ENCODE peak calls at places on chromosomes 3 and 15, in nine cellular contexts. L, H, S, I, G, X, R, O and A are unnamed samples.
A peak's percentile ranks its signal among the peaks of the same experiment; 100 is the strongest.

GRCh38 chr3:58366699-58367098 is 34.0 kb downstream of the PXK start:
- DNase-seq in L (no peak), H (no peak), S (no peak), I (no peak), G (peak; percentile 38), X (peak; percentile 45), R (no peak), O (no peak), A (no peak)

GRCh38 chr15:33086500-33087141 is 107.9 kb downstream of the FMN1 start:
- DNase-seq in L (no peak), H (no peak), S (no peak), I (no peak), G (peak; percentile 88), X (peak; percentile 77), R (no peak), O (peak; percentile 42), A (peak; percentile 13)

GRCh38 chr3:167691366-167691765 is 37.6 kb upstream of the WDR49 start:
- DNase-seq in L (no peak), H (no peak), S (no peak), I (no peak), G (no peak), X (no peak), R (no peak), O (no peak), A (peak; percentile 39)

GRCh38 chr3:124630994-124631393 is 99.3 kb upstream of the UMPS start:
- DNase-seq in L (no peak), H (no peak), S (no peak), I (no peak), G (no peak), X (no peak), R (no peak), O (no peak), A (no peak)

GRCh38 chr3:100206687-100207086 is 54.1 kb upstream of the TBC1D23 start:
- DNase-seq in L (no peak), H (no peak), S (no peak), I (no peak), G (no peak), X (no peak), R (no peak), O (no peak), A (no peak)

GRCh38 chr3:130085881-130086280 is 4.2 kb downstream of the ALG1L2 start:
- DNase-seq in L (no peak), H (no peak), S (no peak), I (no peak), G (no peak), X (no peak), R (no peak), O (no peak), A (no peak)

GRCh38 chr3:111152506-111152905 is 80.9 kb downstream of the NECTIN3 start:
- DNase-seq in L (no peak), H (no peak), S (peak; percentile 44), I (no peak), G (peak; percentile 19), X (no peak), R (no peak), O (no peak), A (no peak)

GRCh38 chr3:106425021-106425420 is 556.2 kb upstream of the CBLB start:
- DNase-seq in L (no peak), H (no peak), S (peak; percentile 64), I (no peak), G (peak; percentile 74), X (peak; percentile 87), R (no peak), O (no peak), A (no peak)

GRCh38 chr3:100438623-100438974 is 37.3 kb downstream of the LNP1 start:
- DNase-seq in L (no peak), H (no peak), S (no peak), I (no peak), G (no peak), X (no peak), R (no peak), O (no peak), A (no peak)

GRCh38 chr15:78404125-78404524 is 33.9 kb upstream of the IREB2 start:
- DNase-seq in L (no peak), H (no peak), S (no peak), I (no peak), G (no peak), X (no peak), R (no peak), O (no peak), A (no peak)

GRCh38 chr15:60518511-60518910 is 39.6 kb upstream of the ICE2 start:
- DNase-seq in L (no peak), H (no peak), S (no peak), I (no peak), G (no peak), X (no peak), R (no peak), O (no peak), A (no peak)

GRCh38 chr15:80584973-80585372 is 110.1 kb upstream of the ABHD17C start:
- DNase-seq in L (no peak), H (no peak), S (no peak), I (no peak), G (peak; percentile 31), X (peak; percentile 21), R (no peak), O (no peak), A (no peak)

GRCh38 chr15:58043192-58043903 is 22.2 kb downstream of the ALDH1A2 start:
- DNase-seq in L (no peak), H (no peak), S (no peak), I (no peak), G (peak; percentile 60), X (peak; percentile 76), R (peak; percentile 74), O (peak; percentile 29), A (no peak)

GRCh38 chr3:37321260-37321852 is 147.0 kb upstream of the LRRFIP2 start:
- DNase-seq in L (no peak), H (no peak), S (no peak), I (no peak), G (peak; percentile 52), X (peak; percentile 19), R (no peak), O (no peak), A (no peak)

GRCh38 chr3:139302084-139302800 is 41.6 kb upstream of the MRPS22 start:
- DNase-seq in L (no peak), H (no peak), S (peak; percentile 99), I (no peak), G (peak; percentile 99), X (peak; percentile 98), R (no peak), O (peak; percentile 89), A (no peak)

GRCh38 chr15:39745415-39745814 is 37.2 kb downstream of the FSIP1 start:
- DNase-seq in L (no peak), H (no peak), S (no peak), I (no peak), G (no peak), X (no peak), R (no peak), O (no peak), A (no peak)

GRCh38 chr3:124260206-124260915 is 268.4 kb upstream of the ROPN1 start:
- DNase-seq in L (no peak), H (no peak), S (peak; percentile 55), I (no peak), G (peak; percentile 84), X (peak; percentile 83), R (peak; percentile 90), O (no peak), A (no peak)

GRCh38 chr3:80663426-80663825 is 895.6 kb upstream of the ROBO1 start:
- DNase-seq in L (no peak), H (no peak), S (no peak), I (no peak), G (no peak), X (no peak), R (no peak), O (no peak), A (no peak)

GRCh38 chr15:97692317-97693015 is 268.0 kb upstream of the ARRDC4 start:
- DNase-seq in L (no peak), H (peak; percentile 7), S (no peak), I (no peak), G (no peak), X (no peak), R (no peak), O (no peak), A (no peak)

GRCh38 chr3:38153986-38154608 is 11.2 kb upstream of the OXSR1 start:
- DNase-seq in L (no peak), H (no peak), S (peak; percentile 73), I (no peak), G (peak; percentile 86), X (peak; percentile 91), R (no peak), O (no peak), A (no peak)

GRCh38 chr15:68346986-68347385 is 69.4 kb downstream of the FEM1B start:
- DNase-seq in L (no peak), H (no peak), S (no peak), I (no peak), G (no peak), X (no peak), R (no peak), O (no peak), A (no peak)

GRCh38 chr3:48064292-48064829 is 48.1 kb upstream of the MAP4 start:
- DNase-seq in L (no peak), H (no peak), S (no peak), I (no peak), G (no peak), X (no peak), R (no peak), O (no peak), A (no peak)

GRCh38 chr3:21447471-21448205 is 303.4 kb downstream of the ZNF385D start:
- DNase-seq in L (no peak), H (no peak), S (peak; percentile 76), I (no peak), G (peak; percentile 68), X (peak; percentile 58), R (no peak), O (no peak), A (no peak)

GRCh38 chr3:177249203-177249602 is 51.9 kb upstream of the TBL1XR1 start:
- DNase-seq in L (no peak), H (no peak), S (no peak), I (no peak), G (no peak), X (no peak), R (no peak), O (no peak), A (peak; percentile 25)

GRCh38 chr15:40069178-40070165 is 30.5 kb upstream of the SRP14 start:
- DNase-seq in L (no peak), H (peak; percentile 95), S (no peak), I (peak; percentile 76), G (peak; percentile 83), X (peak; percentile 72), R (peak; percentile 91), O (peak; percentile 73), A (peak; percentile 55)

GRCh38 chr3:115688408-115688807 is 65.1 kb downstream of the GAP43 start:
- DNase-seq in L (no peak), H (no peak), S (no peak), I (no peak), G (no peak), X (no peak), R (no peak), O (no peak), A (no peak)

GRCh38 chr3:66468016-66468735 is 32.6 kb downstream of the LRIG1 start:
- DNase-seq in L (no peak), H (no peak), S (peak; percentile 46), I (no peak), G (peak; percentile 39), X (peak; percentile 63), R (no peak), O (no peak), A (no peak)